ENCODE peak calls at places on chromosomes 13 and 19, in six cellular contexts. D is BE2C, B is ovary, M is heart left ventricle, I is pancreas, O is right atrium auricular region. A is an unnamed sample.

GRCh38 chr13:99313473-99313872 is 6.3 kb upstream of the GPR183 start:
- DNase-seq in I (no peak), M (no peak), B (no peak), D (no peak), O (no peak), A (peak; percentile 28)

GRCh38 chr13:23922005-23922932 is 25.0 kb upstream of the C1QTNF9B start:
- DNase-seq in I (no peak), M (no peak), B (no peak), O (no peak), D (no peak), A (peak; percentile 40)

GRCh38 chr13:51821666-51822065 is 17.7 kb upstream of the DHRS12 start:
- DNase-seq in B (no peak), M (no peak), I (no peak), O (no peak), D (no peak), A (no peak)

GRCh38 chr13:110597041-110597689 is 18.2 kb upstream of the NAXD start:
- DNase-seq in I (no peak), B (no peak), D (no peak), M (no peak), O (no peak), A (no peak)

GRCh38 chr13:22073718-22074117 is 402.8 kb downstream of the FGF9 start:
- DNase-seq in M (no peak), D (no peak), I (no peak), O (no peak), B (no peak), A (no peak)

GRCh38 chr13:100301418-100301817 is 212.5 kb downstream of the PCCA start:
- DNase-seq in M (no peak), D (peak; percentile 73), B (no peak), I (no peak), O (no peak), A (no peak)

GRCh38 chr13:75760182-75760981 is 124.3 kb downstream of the LMO7 start:
- DNase-seq in M (no peak), B (no peak), I (peak; percentile 78), D (no peak), O (no peak), A (peak; percentile 40)

GRCh38 chr19:55147408-55148251 is 1.4 kb downstream of the TNNT1 start:
- DNase-seq in D (no peak), O (no peak), I (no peak), B (no peak), M (peak; percentile 54), A (no peak)

GRCh38 chr13:72004236-72004635 is 137.2 kb upstream of the DACH1 start:
- DNase-seq in I (no peak), M (no peak), B (no peak), D (no peak), O (no peak), A (no peak)

GRCh38 chr19:38656171-38656981 is 8.9 kb downstream of the ACTN4 start:
- DNase-seq in M (no peak), O (no peak), D (no peak), B (no peak), I (no peak), A (peak; percentile 91)

GRCh38 chr13:66532146-66532545 is 698.0 kb downstream of the PCDH9 start:
- DNase-seq in O (no peak), B (no peak), I (no peak), D (no peak), M (no peak), A (no peak)

GRCh38 chr19:29658221-29658991 is 6.9 kb upstream of the PLEKHF1 start:
- DNase-seq in I (no peak), O (no peak), M (no peak), B (no peak), D (no peak), A (no peak)

GRCh38 chr13:25286969-25287961 is at the start of gene MTMR6:
- DNase-seq in I (peak; percentile 90), B (peak; percentile 92), O (peak; percentile 94), M (peak; percentile 97), D (peak; percentile 95), A (peak; percentile 92)

GRCh38 chr19:9836021-9836420 is 903 bp downstream of the PIN1 start:
- DNase-seq in B (no peak), O (no peak), I (no peak), M (no peak), D (no peak), A (peak; percentile 37)

GRCh38 chr13:113371061-113371460 is 7.1 kb upstream of the GRTP1 start:
- DNase-seq in D (no peak), O (no peak), M (no peak), I (no peak), B (no peak), A (no peak)

GRCh38 chr13:30873519-30873918 is 32.6 kb upstream of the MEDAG start:
- DNase-seq in D (peak; percentile 28), O (no peak), I (no peak), B (no peak), M (no peak), A (no peak)

GRCh38 chr19:33236696-33237390 is 11.2 kb upstream of the SLC7A10 start:
- DNase-seq in D (no peak), M (peak; percentile 55), O (no peak), B (no peak), I (no peak), A (no peak)

GRCh38 chr13:93201992-93202558 is 24.5 kb upstream of the GPC6 start:
- DNase-seq in I (no peak), B (no peak), D (no peak), M (no peak), O (no peak), A (no peak)

GRCh38 chr19:46725036-46725820 is 8.3 kb upstream of the PRKD2 start:
- DNase-seq in I (no peak), B (no peak), M (peak; percentile 49), O (no peak), D (no peak), A (no peak)

GRCh38 chr19:51651216-51651846 is 4.7 kb upstream of the SIGLEC14 start:
- DNase-seq in M (no peak), D (no peak), I (no peak), O (no peak), B (no peak), A (no peak)

GRCh38 chr13:33111414-33112110 is 95.3 kb downstream of the KL start:
- DNase-seq in O (no peak), I (no peak), B (no peak), D (no peak), M (no peak), A (peak; percentile 65)

GRCh38 chr19:11881151-11881800 is 6.3 kb upstream of the ZNF69 start:
- DNase-seq in D (peak; percentile 71), O (peak; percentile 62), M (no peak), B (peak; percentile 76), I (peak; percentile 50), A (peak; percentile 71)

GRCh38 chr19:39341122-39341719 is 1.0 kb upstream of the SAMD4B start:
- DNase-seq in I (peak; percentile 46), O (no peak), B (peak; percentile 33), D (peak; percentile 22), M (no peak), A (peak; percentile 38)

GRCh38 chr19:45560038-45560437 is 24.6 kb downstream of the OPA3 start:
- DNase-seq in B (no peak), I (no peak), O (no peak), D (no peak), M (no peak), A (no peak)

GRCh38 chr13:113731192-113732175 is 27.5 kb upstream of the TMEM255B start:
- DNase-seq in M (peak; percentile 34), B (no peak), I (no peak), D (peak; percentile 4), O (no peak), A (no peak)

GRCh38 chr19:18388328-18389094 is 2.6 kb downstream of the GDF15 start:
- DNase-seq in B (peak; percentile 80), D (peak; percentile 83), M (peak; percentile 93), O (peak; percentile 81), I (peak; percentile 73), A (peak; percentile 66)
- H3K4me3 ChIP-seq in B (peak overlapping the region; percentile 17), D (no peak overlapping the region), M (peak overlapping the region; percentile 42), O (no peak overlapping the region), I (peak overlapping the region; percentile 43), A (no peak overlapping the region)

DNA sequence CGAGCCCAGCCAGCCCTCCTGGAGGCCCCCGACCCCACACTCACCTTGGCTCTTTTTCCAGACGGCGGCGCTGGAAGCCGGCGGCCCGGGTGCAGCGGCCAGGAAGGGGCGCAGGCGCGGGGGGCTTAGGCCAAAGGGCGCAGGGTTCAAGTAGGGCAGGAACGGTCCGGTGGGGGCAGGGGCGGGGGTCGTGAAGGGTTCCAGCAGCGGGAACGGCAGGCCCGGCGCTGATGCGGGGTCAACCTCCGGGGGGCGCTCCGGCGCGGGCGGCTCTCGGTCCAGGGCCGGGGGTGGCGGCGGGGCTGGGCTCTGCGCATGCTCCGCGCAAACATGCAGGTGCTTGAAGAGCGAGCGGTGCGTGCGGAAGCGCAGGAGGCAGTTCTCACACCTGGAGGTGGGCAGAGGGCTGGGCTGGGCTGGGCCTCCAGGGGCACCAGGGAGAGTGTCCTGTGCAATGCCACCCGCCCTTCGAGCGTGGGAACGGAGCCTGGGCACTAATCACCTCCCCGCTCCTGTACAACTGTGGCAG is 2.3 kb downstream of the ZNF414 start:
- DNase-seq in B (no peak), M (no peak), D (no peak), I (no peak), O (no peak), A (no peak)
- TF ChIP-seq CTCF in B (no peak), M (no peak), D (no peak), I (no peak), O (no peak), A (no peak)

DNA sequence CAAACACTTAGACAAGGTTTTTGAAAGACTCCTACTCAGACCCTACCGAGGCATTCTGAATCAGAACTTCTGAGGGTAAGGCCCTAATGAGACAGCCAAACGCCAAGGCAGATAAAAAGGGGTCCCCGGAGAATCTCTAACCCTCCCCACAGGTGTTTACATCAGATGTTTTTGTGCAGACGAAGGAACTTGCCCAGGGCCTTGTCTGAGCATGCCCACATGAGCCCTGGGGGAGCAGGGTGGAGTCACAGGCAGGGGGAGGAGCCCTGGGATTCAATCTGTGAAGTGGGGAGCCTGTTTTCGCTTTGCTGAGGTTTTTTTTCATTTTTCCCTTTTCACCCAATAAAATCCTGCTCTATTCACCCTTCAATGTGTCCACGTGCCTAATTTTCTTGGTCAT is 61.6 kb upstream of the MED4 start:
- DNase-seq in B (no peak), M (peak; percentile 69), I (no peak), O (no peak), D (no peak), A (no peak)
- H3K4me3 ChIP-seq in B (no peak overlapping the region), M (no peak overlapping the region), I (no peak overlapping the region), O (no peak overlapping the region), D (no peak overlapping the region), A (no peak overlapping the region)

GRCh38 chr13:19927117-19927734 is 31.3 kb upstream of the ZMYM2 start:
- DNase-seq in M (no peak), B (no peak), I (no peak), D (no peak), O (no peak), A (no peak)
- TF ChIP-seq CTCF in M (peak; percentile 27), B (no peak), I (no peak), D (peak; percentile 36), O (peak; percentile 48), A (peak; percentile 22)

GRCh38 chr13:46126074-46126473 is 21.2 kb upstream of the CPB2 start:
- DNase-seq in B (no peak), M (no peak), I (no peak), D (no peak), O (no peak), A (no peak)

GRCh38 chr13:46129124-46129523 is 24.3 kb upstream of the CPB2 start:
- DNase-seq in I (no peak), D (no peak), O (no peak), M (no peak), B (no peak), A (no peak)

GRCh38 chr13:46126552-46127171 is 21.8 kb upstream of the CPB2 start:
- DNase-seq in D (peak; percentile 72), B (peak; percentile 27), M (peak; percentile 68), I (peak; percentile 47), O (no peak), A (peak; percentile 85)

GRCh38 chr13:46124967-46125933 is 20.4 kb upstream of the CPB2 start:
- DNase-seq in O (no peak), B (no peak), M (no peak), D (no peak), I (no peak), A (no peak)

GRCh38 chr13:46127336-46128023 is 22.6 kb upstream of the CPB2 start:
- DNase-seq in M (no peak), D (no peak), O (no peak), B (no peak), I (no peak), A (no peak)
- H3K4me3 ChIP-seq in M (no peak overlapping the region), D (no peak overlapping the region), O (no peak overlapping the region), B (no peak overlapping the region), I (no peak overlapping the region), A (no peak overlapping the region)